ENCODE peak calls at places on chromosomes 4 and X, in seven cellular contexts. O is fibroblast of lung, I is osteoblast, U is MM.1S, R is SK-N-SH, A is PC-3, Y is endothelial cell of umbilical vein. H is an unnamed sample. For H3K36me3, the result is how much of the 10 kb centered on the place peaks cover.

GRCh38 chr4:147965056-147965455 is 233.2 kb downstream of the ARHGAP10 start:
- DNase-seq in O (no peak), A (peak), I (no peak), Y (no peak), U (no peak), R (no peak), H (no peak)

GRCh38 chrX:119602701-119603255 is 3.4 kb downstream of the NKRF start:
- DNase-seq in U (no peak), I (peak), O (no peak), R (no peak), A (no peak), Y (no peak), H (peak)

GRCh38 chrX:134753185-134754008 is 95.1 kb upstream of the PLAC1 start:
- DNase-seq in Y (peak), O (peak), I (peak), R (no peak), A (peak), U (no peak), H (peak)

GRCh38 chr4:180057891-180058643 is 2185.1 kb upstream of the TENM3 start:
- DNase-seq in R (peak), U (peak), I (peak), A (no peak), Y (no peak), O (peak), H (peak)

GRCh38 chrX:24364326-24364725 is 3.9 kb downstream of the SUPT20HL1 start:
- DNase-seq in Y (no peak), A (no peak), U (no peak), I (no peak), R (no peak), O (no peak), H (no peak)

GRCh38 chr4:41258783-41259182 is 2.1 kb downstream of the UCHL1 start:
- DNase-seq in O (peak), R (peak), I (peak), Y (peak), A (peak), U (peak), H (peak)

GRCh38 chrX:6448003-6448402 is 86.9 kb downstream of the VCX3A start:
- DNase-seq in I (no peak), A (no peak), U (no peak), O (no peak), Y (no peak), R (no peak), H (no peak)

GRCh38 chr4:156906325-156906724 is 65.3 kb downstream of the PDGFC start:
- DNase-seq in R (no peak), U (no peak), I (peak), Y (peak), A (peak), O (no peak), H (no peak)

GRCh38 chrX:132023896-132024386 is 839 bp downstream of the STK26 start:
- DNase-seq in U (peak), O (no peak), Y (peak), A (peak), I (no peak), R (no peak), H (peak)

GRCh38 chrX:150954951-150955350 is 28.2 kb upstream of the HMGB3 start:
- DNase-seq in O (no peak), U (no peak), R (no peak), Y (no peak), A (no peak), I (no peak), H (no peak)
- H2AFZ ChIP-seq in O (no peak), U (no peak), R (no peak), Y (no peak), A (no peak), I (no peak), H (no peak)

DNA sequence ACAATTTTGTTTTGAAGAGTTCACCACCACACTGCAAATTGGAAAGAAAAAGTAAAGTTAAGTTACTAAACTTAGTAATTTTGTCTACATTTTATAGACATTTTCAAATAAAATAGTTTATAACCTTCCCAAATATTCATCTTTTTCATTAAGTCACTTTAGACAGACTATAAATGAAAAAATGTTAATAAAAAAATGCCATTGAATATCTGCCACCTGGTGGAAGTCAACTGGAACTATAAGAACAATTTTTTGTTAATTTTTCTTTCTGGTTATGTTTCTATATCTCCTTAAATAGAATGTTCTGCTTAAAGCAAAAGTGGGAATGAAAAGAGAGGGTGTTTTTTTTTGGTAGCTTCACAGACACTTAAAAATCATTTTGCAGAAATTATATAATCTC is 534.4 kb upstream of the PCDH10 start:
- DNase-seq in Y (peak), U (no peak), I (no peak), A (no peak), R (no peak), O (peak), H (no peak)
- TF ChIP-seq CTCF in Y (peak), U (peak), I (no peak), A (peak), R (peak), O (peak), H (peak)

GRCh38 chr4:168695288-168695687 is 198.4 kb downstream of the PALLD start:
- DNase-seq in A (no peak), I (no peak), Y (no peak), O (no peak), U (no peak), R (no peak), H (no peak)

GRCh38 chr4:168696828-168697227 is 200.0 kb downstream of the PALLD start:
- DNase-seq in U (no peak), O (no peak), Y (no peak), I (no peak), A (no peak), R (no peak), H (no peak)

GRCh38 chr4:168691621-168692376 is 194.9 kb downstream of the PALLD start:
- DNase-seq in Y (peak), R (no peak), A (no peak), I (no peak), O (no peak), U (no peak), H (no peak)

GRCh38 chr4:168693750-168694470 is 197.1 kb downstream of the PALLD start:
- DNase-seq in R (no peak), I (no peak), O (no peak), A (peak), Y (peak), U (no peak), H (no peak)

DNA sequence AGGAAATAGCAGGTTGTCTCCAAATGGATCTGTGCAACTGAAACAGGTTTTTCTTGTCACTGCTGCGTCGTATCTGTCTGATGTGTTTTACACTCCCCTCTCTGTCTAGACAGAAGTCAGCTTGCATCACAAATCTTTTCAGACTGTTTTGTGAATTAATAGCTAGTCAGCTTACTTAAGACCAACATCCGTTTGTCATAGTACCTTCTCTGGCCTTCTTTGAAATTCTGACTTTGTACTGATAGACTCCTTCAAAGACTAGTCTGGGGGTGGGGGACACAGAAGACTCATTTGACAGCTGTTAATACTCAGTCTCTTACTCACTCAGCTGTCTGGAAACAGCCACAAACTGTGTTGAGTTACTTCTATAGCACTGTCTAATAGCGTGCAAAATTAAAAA is 197.8 kb downstream of the PALLD start:
- DNase-seq in O (peak), A (peak), R (no peak), U (no peak), I (no peak), Y (peak), H (no peak)
- H3K36me3 ChIP-seq in O (under half), A (under half), R (under half), U (under half), I (half or more), Y (under half), H (under half)

GRCh38 chr4:95263391-95263790 is 285.4 kb downstream of the UNC5C start:
- DNase-seq in O (no peak), Y (no peak), I (peak), A (no peak), R (no peak), U (no peak), H (no peak)
- H2AFZ ChIP-seq in O (no peak), Y (no peak), I (no peak), A (no peak), R (no peak), U (no peak), H (no peak)

GRCh38 chrX:20218809-20219505 is 47.8 kb downstream of the RPS6KA3 start:
- DNase-seq in Y (peak), O (peak), A (no peak), U (no peak), I (no peak), R (no peak), H (no peak)
- TF ChIP-seq CTCF in Y (peak), O (no peak), A (no peak), U (no peak), I (no peak), R (no peak), H (no peak)

DNA sequence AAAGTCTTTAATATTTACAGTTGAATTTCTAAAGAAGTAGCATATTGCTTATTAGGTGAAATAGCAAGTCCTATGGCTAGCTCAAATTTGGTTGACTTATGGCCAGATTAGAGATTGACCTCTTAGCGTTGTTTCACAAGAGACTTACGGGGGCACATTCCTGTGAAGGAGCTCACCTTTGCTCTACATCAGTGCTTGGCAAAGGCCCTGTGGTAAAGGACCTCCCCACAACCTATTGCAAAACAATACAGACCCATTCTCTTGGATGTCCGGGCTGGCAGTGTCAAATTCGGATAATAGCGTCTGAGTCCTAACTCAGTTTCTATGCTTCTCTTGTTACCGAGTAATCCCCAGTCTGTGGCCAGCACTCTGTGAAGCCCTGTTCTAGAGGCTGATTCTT is 10.9 kb downstream of the PDHA1 start:
- DNase-seq in Y (no peak), U (no peak), I (no peak), O (no peak), A (no peak), R (no peak), H (no peak)
- H3K36me3 ChIP-seq in Y (under half), U (under half), I (half or more), O (under half), A (half or more), R (half or more), H (under half)

GRCh38 chr4:38664704-38665401 is 854 bp downstream of the KLF3 start:
- DNase-seq in O (peak), I (peak), U (peak), Y (peak), A (peak), R (peak), H (peak)
- H2AFZ ChIP-seq in O (no peak), I (no peak), U (peak), Y (no peak), A (peak), R (no peak), H (no peak)

GRCh38 chrX:39157006-39157405 is 355.7 kb downstream of the MID1IP1 start:
- DNase-seq in R (no peak), O (no peak), Y (no peak), U (no peak), I (no peak), A (no peak), H (no peak)

GRCh38 chrX:39149761-39150160 is 348.5 kb downstream of the MID1IP1 start:
- DNase-seq in R (no peak), O (peak), Y (peak), A (peak), I (no peak), U (no peak), H (peak)

GRCh38 chrX:39150210-39150609 is 349.0 kb downstream of the MID1IP1 start:
- DNase-seq in I (no peak), A (no peak), R (no peak), O (no peak), Y (no peak), U (no peak), H (no peak)

GRCh38 chrX:39150621-39151020 is 349.4 kb downstream of the MID1IP1 start:
- DNase-seq in O (no peak), Y (no peak), A (no peak), U (no peak), I (no peak), R (no peak), H (no peak)

DNA sequence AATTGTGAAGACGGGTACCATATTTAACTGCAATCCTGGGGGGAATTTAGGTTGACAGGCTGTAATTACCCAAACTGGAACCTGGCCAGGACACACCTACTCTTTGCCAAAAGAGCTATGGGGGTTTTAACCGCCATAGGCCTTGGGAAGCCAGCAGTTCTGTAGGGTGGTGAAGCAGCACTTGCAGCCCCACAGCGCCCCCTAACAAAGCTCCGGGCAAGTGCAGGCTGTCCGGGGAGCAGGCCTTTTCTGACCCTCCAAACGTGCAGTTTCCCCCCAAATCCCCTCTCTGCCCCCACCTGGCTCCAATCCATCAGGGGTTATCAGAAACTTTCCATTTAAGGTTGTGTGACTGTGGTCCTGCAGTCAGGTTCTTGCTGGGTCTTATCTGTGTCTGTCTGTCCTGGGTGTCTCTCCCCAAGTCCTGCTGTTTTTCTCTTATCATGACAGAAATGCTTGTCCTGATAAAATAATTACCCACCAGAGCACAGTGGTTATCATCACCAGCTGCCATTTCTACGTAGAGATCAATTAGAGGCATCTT is 350.9 kb downstream of the MID1IP1 start:
- DNase-seq in O (no peak), R (peak), Y (no peak), U (no peak), A (peak), I (peak), H (no peak)
- TF ChIP-seq CTCF in O (peak), R (peak), Y (peak), U (peak), A (peak), I (peak), H (peak)